ENCODE peak calls at places on chromosomes 1 and 21, in seven cellular contexts. One of them, this sample, is unnamed.

GRCh38 chr1:51636765-51637522 is 20.1 kb downstream of the OSBPL9 start:
- DNase-seq in body of pancreas: no peak
- DNase-seq in GM10248: no peak
- DNase-seq in activated CD8-positive, alpha-beta T cell treated with anti-CD3 and anti-CD28 coated beads for 36 hours: no peak
- DNase-seq in GM20000: no peak
- DNase-seq in stimulated activated CD8-positive, alpha-beta memory T cell treated with anti-CD3 and anti-CD28 coated beads, Interleukin-15, amount 100 ng/mL, for 1 hour: no peak
- DNase-seq in M059J: peak
- DNase-seq in this sample: no peak

GRCh38 chr1:13921190-13921589 is 221.2 kb downstream of the PRDM2 start:
- DNase-seq in body of pancreas: no peak
- DNase-seq in GM10248: no peak
- DNase-seq in activated CD8-positive, alpha-beta T cell treated with anti-CD3 and anti-CD28 coated beads for 36 hours: no peak
- DNase-seq in GM20000: no peak
- DNase-seq in stimulated activated CD8-positive, alpha-beta memory T cell treated with anti-CD3 and anti-CD28 coated beads, Interleukin-15, amount 100 ng/mL, for 1 hour: no peak
- DNase-seq in M059J: no peak
- DNase-seq in this sample: no peak

GRCh38 chr1:184556665-184557064 is 169.8 kb downstream of the C1orf21 start:
- DNase-seq in body of pancreas: no peak
- DNase-seq in GM10248: no peak
- DNase-seq in activated CD8-positive, alpha-beta T cell treated with anti-CD3 and anti-CD28 coated beads for 36 hours: no peak
- DNase-seq in GM20000: no peak
- DNase-seq in stimulated activated CD8-positive, alpha-beta memory T cell treated with anti-CD3 and anti-CD28 coated beads, Interleukin-15, amount 100 ng/mL, for 1 hour: no peak
- DNase-seq in M059J: no peak
- DNase-seq in this sample: no peak

GRCh38 chr1:184954232-184954995 is 19.9 kb downstream of the NIBAN1 start:
- DNase-seq in body of pancreas: no peak
- DNase-seq in GM10248: no peak
- DNase-seq in activated CD8-positive, alpha-beta T cell treated with anti-CD3 and anti-CD28 coated beads for 36 hours: peak
- DNase-seq in GM20000: no peak
- DNase-seq in stimulated activated CD8-positive, alpha-beta memory T cell treated with anti-CD3 and anti-CD28 coated beads, Interleukin-15, amount 100 ng/mL, for 1 hour: no peak
- DNase-seq in M059J: peak
- DNase-seq in this sample: no peak

GRCh38 chr21:32138658-32139057 is 140.2 kb downstream of the MIS18A start:
- DNase-seq in body of pancreas: no peak
- DNase-seq in GM10248: no peak
- DNase-seq in activated CD8-positive, alpha-beta T cell treated with anti-CD3 and anti-CD28 coated beads for 36 hours: no peak
- DNase-seq in GM20000: no peak
- DNase-seq in stimulated activated CD8-positive, alpha-beta memory T cell treated with anti-CD3 and anti-CD28 coated beads, Interleukin-15, amount 100 ng/mL, for 1 hour: no peak
- DNase-seq in M059J: no peak
- DNase-seq in this sample: no peak

GRCh38 chr1:85576642-85577420 is 3.7 kb upstream of the CCN1 start:
- DNase-seq in body of pancreas: peak
- DNase-seq in GM10248: peak
- DNase-seq in activated CD8-positive, alpha-beta T cell treated with anti-CD3 and anti-CD28 coated beads for 36 hours: peak
- DNase-seq in GM20000: peak
- DNase-seq in stimulated activated CD8-positive, alpha-beta memory T cell treated with anti-CD3 and anti-CD28 coated beads, Interleukin-15, amount 100 ng/mL, for 1 hour: no peak
- DNase-seq in M059J: peak
- DNase-seq in this sample: peak

GRCh38 chr1:227317541-227318002 is 720 bp downstream of the CDC42BPA start:
- DNase-seq in body of pancreas: peak
- DNase-seq in GM10248: peak
- DNase-seq in activated CD8-positive, alpha-beta T cell treated with anti-CD3 and anti-CD28 coated beads for 36 hours: peak
- DNase-seq in GM20000: peak
- DNase-seq in stimulated activated CD8-positive, alpha-beta memory T cell treated with anti-CD3 and anti-CD28 coated beads, Interleukin-15, amount 100 ng/mL, for 1 hour: no peak
- DNase-seq in M059J: peak
- DNase-seq in this sample: peak

GRCh38 chr1:24946861-24947658 is 17.0 kb upstream of the RUNX3 start:
- DNase-seq in body of pancreas: no peak
- DNase-seq in GM10248: peak
- DNase-seq in activated CD8-positive, alpha-beta T cell treated with anti-CD3 and anti-CD28 coated beads for 36 hours: no peak
- DNase-seq in GM20000: peak
- DNase-seq in stimulated activated CD8-positive, alpha-beta memory T cell treated with anti-CD3 and anti-CD28 coated beads, Interleukin-15, amount 100 ng/mL, for 1 hour: no peak
- DNase-seq in M059J: peak
- DNase-seq in this sample: no peak

GRCh38 chr21:35850542-35851103 is 209.7 kb downstream of the SETD4 start:
- DNase-seq in body of pancreas: no peak
- DNase-seq in GM10248: no peak
- DNase-seq in activated CD8-positive, alpha-beta T cell treated with anti-CD3 and anti-CD28 coated beads for 36 hours: no peak
- DNase-seq in GM20000: no peak
- DNase-seq in stimulated activated CD8-positive, alpha-beta memory T cell treated with anti-CD3 and anti-CD28 coated beads, Interleukin-15, amount 100 ng/mL, for 1 hour: no peak
- DNase-seq in M059J: no peak
- DNase-seq in this sample: no peak

GRCh38 chr1:243594455-243594854 is 255.6 kb downstream of the AKT3 start:
- DNase-seq in body of pancreas: no peak
- DNase-seq in GM10248: no peak
- DNase-seq in activated CD8-positive, alpha-beta T cell treated with anti-CD3 and anti-CD28 coated beads for 36 hours: no peak
- DNase-seq in GM20000: no peak
- DNase-seq in stimulated activated CD8-positive, alpha-beta memory T cell treated with anti-CD3 and anti-CD28 coated beads, Interleukin-15, amount 100 ng/mL, for 1 hour: no peak
- DNase-seq in M059J: no peak
- DNase-seq in this sample: no peak

GRCh38 chr1:229689915-229690314 is 63.9 kb downstream of the URB2 start:
- DNase-seq in body of pancreas: no peak
- DNase-seq in GM10248: no peak
- DNase-seq in activated CD8-positive, alpha-beta T cell treated with anti-CD3 and anti-CD28 coated beads for 36 hours: no peak
- DNase-seq in GM20000: no peak
- DNase-seq in stimulated activated CD8-positive, alpha-beta memory T cell treated with anti-CD3 and anti-CD28 coated beads, Interleukin-15, amount 100 ng/mL, for 1 hour: no peak
- DNase-seq in M059J: no peak
- DNase-seq in this sample: no peak

GRCh38 chr1:8597455-8597854 is 220.0 kb downstream of the RERE start:
- DNase-seq in body of pancreas: no peak
- DNase-seq in GM10248: no peak
- DNase-seq in activated CD8-positive, alpha-beta T cell treated with anti-CD3 and anti-CD28 coated beads for 36 hours: no peak
- DNase-seq in GM20000: no peak
- DNase-seq in stimulated activated CD8-positive, alpha-beta memory T cell treated with anti-CD3 and anti-CD28 coated beads, Interleukin-15, amount 100 ng/mL, for 1 hour: no peak
- DNase-seq in M059J: no peak
- DNase-seq in this sample: no peak

GRCh38 chr1:47898156-47898825 is 98.9 kb downstream of the TRABD2B start:
- DNase-seq in body of pancreas: no peak
- DNase-seq in GM10248: no peak
- DNase-seq in activated CD8-positive, alpha-beta T cell treated with anti-CD3 and anti-CD28 coated beads for 36 hours: no peak
- DNase-seq in GM20000: no peak
- DNase-seq in stimulated activated CD8-positive, alpha-beta memory T cell treated with anti-CD3 and anti-CD28 coated beads, Interleukin-15, amount 100 ng/mL, for 1 hour: no peak
- DNase-seq in M059J: no peak
- DNase-seq in this sample: no peak

GRCh38 chr21:20999567-21000169 is 1.5 kb downstream of the NCAM2 start:
- DNase-seq in body of pancreas: peak
- DNase-seq in GM10248: no peak
- DNase-seq in activated CD8-positive, alpha-beta T cell treated with anti-CD3 and anti-CD28 coated beads for 36 hours: peak
- DNase-seq in GM20000: peak
- DNase-seq in stimulated activated CD8-positive, alpha-beta memory T cell treated with anti-CD3 and anti-CD28 coated beads, Interleukin-15, amount 100 ng/mL, for 1 hour: no peak
- DNase-seq in M059J: peak
- DNase-seq in this sample: peak

GRCh38 chr1:210098376-210098775 is 134.2 kb upstream of the SERTAD4 start:
- DNase-seq in body of pancreas: no peak
- DNase-seq in GM10248: no peak
- DNase-seq in activated CD8-positive, alpha-beta T cell treated with anti-CD3 and anti-CD28 coated beads for 36 hours: no peak
- DNase-seq in GM20000: no peak
- DNase-seq in stimulated activated CD8-positive, alpha-beta memory T cell treated with anti-CD3 and anti-CD28 coated beads, Interleukin-15, amount 100 ng/mL, for 1 hour: no peak
- DNase-seq in M059J: peak
- DNase-seq in this sample: no peak

GRCh38 chr1:156072251-156072650 is 10.0 kb downstream of the MEX3A start:
- DNase-seq in body of pancreas: no peak
- DNase-seq in GM10248: no peak
- DNase-seq in activated CD8-positive, alpha-beta T cell treated with anti-CD3 and anti-CD28 coated beads for 36 hours: no peak
- DNase-seq in GM20000: no peak
- DNase-seq in stimulated activated CD8-positive, alpha-beta memory T cell treated with anti-CD3 and anti-CD28 coated beads, Interleukin-15, amount 100 ng/mL, for 1 hour: no peak
- DNase-seq in M059J: no peak
- DNase-seq in this sample: no peak

GRCh38 chr1:24438423-24438901 is 22.9 kb downstream of the NIPAL3 start:
- DNase-seq in body of pancreas: no peak
- DNase-seq in GM10248: no peak
- DNase-seq in activated CD8-positive, alpha-beta T cell treated with anti-CD3 and anti-CD28 coated beads for 36 hours: no peak
- DNase-seq in GM20000: no peak
- DNase-seq in stimulated activated CD8-positive, alpha-beta memory T cell treated with anti-CD3 and anti-CD28 coated beads, Interleukin-15, amount 100 ng/mL, for 1 hour: no peak
- DNase-seq in M059J: no peak
- DNase-seq in this sample: peak

GRCh38 chr1:192061556-192061955 is 96.7 kb upstream of the RGS18 start:
- DNase-seq in body of pancreas: no peak
- DNase-seq in GM10248: no peak
- DNase-seq in activated CD8-positive, alpha-beta T cell treated with anti-CD3 and anti-CD28 coated beads for 36 hours: no peak
- DNase-seq in GM20000: no peak
- DNase-seq in stimulated activated CD8-positive, alpha-beta memory T cell treated with anti-CD3 and anti-CD28 coated beads, Interleukin-15, amount 100 ng/mL, for 1 hour: no peak
- DNase-seq in M059J: no peak
- DNase-seq in this sample: no peak

GRCh38 chr1:227763246-227764018 is 28.2 kb downstream of the SNAP47 start:
- DNase-seq in body of pancreas: no peak
- DNase-seq in GM10248: no peak
- DNase-seq in activated CD8-positive, alpha-beta T cell treated with anti-CD3 and anti-CD28 coated beads for 36 hours: no peak
- DNase-seq in GM20000: no peak
- DNase-seq in stimulated activated CD8-positive, alpha-beta memory T cell treated with anti-CD3 and anti-CD28 coated beads, Interleukin-15, amount 100 ng/mL, for 1 hour: no peak
- DNase-seq in M059J: no peak
- DNase-seq in this sample: no peak

GRCh38 chr1:167786502-167786901 is 64.7 kb downstream of the MPZL1 start:
- DNase-seq in body of pancreas: no peak
- DNase-seq in GM10248: no peak
- DNase-seq in activated CD8-positive, alpha-beta T cell treated with anti-CD3 and anti-CD28 coated beads for 36 hours: no peak
- DNase-seq in GM20000: no peak
- DNase-seq in stimulated activated CD8-positive, alpha-beta memory T cell treated with anti-CD3 and anti-CD28 coated beads, Interleukin-15, amount 100 ng/mL, for 1 hour: no peak
- DNase-seq in M059J: no peak
- DNase-seq in this sample: no peak

GRCh38 chr1:90223401-90223800 is 228.5 kb downstream of the ZNF326 start:
- DNase-seq in body of pancreas: no peak
- DNase-seq in GM10248: no peak
- DNase-seq in activated CD8-positive, alpha-beta T cell treated with anti-CD3 and anti-CD28 coated beads for 36 hours: no peak
- DNase-seq in GM20000: no peak
- DNase-seq in stimulated activated CD8-positive, alpha-beta memory T cell treated with anti-CD3 and anti-CD28 coated beads, Interleukin-15, amount 100 ng/mL, for 1 hour: no peak
- DNase-seq in M059J: no peak
- DNase-seq in this sample: no peak

GRCh38 chr1:196970182-196970581 is 7.2 kb upstream of the CFHR5 start:
- DNase-seq in body of pancreas: no peak
- DNase-seq in GM10248: no peak
- DNase-seq in activated CD8-positive, alpha-beta T cell treated with anti-CD3 and anti-CD28 coated beads for 36 hours: no peak
- DNase-seq in GM20000: no peak
- DNase-seq in stimulated activated CD8-positive, alpha-beta memory T cell treated with anti-CD3 and anti-CD28 coated beads, Interleukin-15, amount 100 ng/mL, for 1 hour: no peak
- DNase-seq in M059J: no peak
- DNase-seq in this sample: no peak

GRCh38 chr1:228377664-228378452 is 28.8 kb downstream of the TRIM11 start:
- DNase-seq in body of pancreas: peak
- DNase-seq in GM10248: no peak
- DNase-seq in activated CD8-positive, alpha-beta T cell treated with anti-CD3 and anti-CD28 coated beads for 36 hours: peak
- DNase-seq in GM20000: no peak
- DNase-seq in stimulated activated CD8-positive, alpha-beta memory T cell treated with anti-CD3 and anti-CD28 coated beads, Interleukin-15, amount 100 ng/mL, for 1 hour: no peak
- DNase-seq in M059J: no peak
- DNase-seq in this sample: peak

GRCh38 chr1:54356680-54357147 is 49.5 kb downstream of the SSBP3 start:
- DNase-seq in body of pancreas: no peak
- DNase-seq in GM10248: peak
- DNase-seq in activated CD8-positive, alpha-beta T cell treated with anti-CD3 and anti-CD28 coated beads for 36 hours: peak
- DNase-seq in GM20000: peak
- DNase-seq in stimulated activated CD8-positive, alpha-beta memory T cell treated with anti-CD3 and anti-CD28 coated beads, Interleukin-15, amount 100 ng/mL, for 1 hour: peak
- DNase-seq in M059J: no peak
- DNase-seq in this sample: no peak

GRCh38 chr1:179706339-179706941 is 36.7 kb upstream of the FAM163A start:
- DNase-seq in body of pancreas: peak
- DNase-seq in GM10248: peak
- DNase-seq in activated CD8-positive, alpha-beta T cell treated with anti-CD3 and anti-CD28 coated beads for 36 hours: peak
- DNase-seq in GM20000: peak
- DNase-seq in stimulated activated CD8-positive, alpha-beta memory T cell treated with anti-CD3 and anti-CD28 coated beads, Interleukin-15, amount 100 ng/mL, for 1 hour: peak
- DNase-seq in M059J: peak
- DNase-seq in this sample: peak

GRCh38 chr1:40896482-40896881 is 34.3 kb upstream of the CITED4 start:
- DNase-seq in body of pancreas: no peak
- DNase-seq in GM10248: no peak
- DNase-seq in activated CD8-positive, alpha-beta T cell treated with anti-CD3 and anti-CD28 coated beads for 36 hours: no peak
- DNase-seq in GM20000: no peak
- DNase-seq in stimulated activated CD8-positive, alpha-beta memory T cell treated with anti-CD3 and anti-CD28 coated beads, Interleukin-15, amount 100 ng/mL, for 1 hour: no peak
- DNase-seq in M059J: no peak
- DNase-seq in this sample: no peak

GRCh38 chr1:68969430-68969829 is 472.5 kb upstream of the DEPDC1 start:
- DNase-seq in body of pancreas: no peak
- DNase-seq in GM10248: no peak
- DNase-seq in activated CD8-positive, alpha-beta T cell treated with anti-CD3 and anti-CD28 coated beads for 36 hours: no peak
- DNase-seq in GM20000: no peak
- DNase-seq in stimulated activated CD8-positive, alpha-beta memory T cell treated with anti-CD3 and anti-CD28 coated beads, Interleukin-15, amount 100 ng/mL, for 1 hour: no peak
- DNase-seq in M059J: peak
- DNase-seq in this sample: no peak

GRCh38 chr21:33684923-33685560 is 42.7 kb downstream of the ITSN1 start:
- DNase-seq in body of pancreas: no peak
- DNase-seq in GM10248: no peak
- DNase-seq in activated CD8-positive, alpha-beta T cell treated with anti-CD3 and anti-CD28 coated beads for 36 hours: no peak
- DNase-seq in GM20000: no peak
- DNase-seq in stimulated activated CD8-positive, alpha-beta memory T cell treated with anti-CD3 and anti-CD28 coated beads, Interleukin-15, amount 100 ng/mL, for 1 hour: no peak
- DNase-seq in M059J: peak
- DNase-seq in this sample: no peak

GRCh38 chr1:53576381-53576801 is 117.2 kb downstream of the DMRTB1 start:
- DNase-seq in body of pancreas: no peak
- DNase-seq in GM10248: no peak
- DNase-seq in activated CD8-positive, alpha-beta T cell treated with anti-CD3 and anti-CD28 coated beads for 36 hours: no peak
- DNase-seq in GM20000: no peak
- DNase-seq in stimulated activated CD8-positive, alpha-beta memory T cell treated with anti-CD3 and anti-CD28 coated beads, Interleukin-15, amount 100 ng/mL, for 1 hour: no peak
- DNase-seq in M059J: peak
- DNase-seq in this sample: no peak

This sample was measured in ecto neural progenitor cell.